ENCODE peak calls at places on chromosomes 12 and 14, in ten cellular contexts. M is left ventricle myocardium inferior; A is HuH-7; Y is stimulated activated CD8-positive, alpha-beta memory T cell treated with anti-CD3 and anti-CD28 coated beads, Interleukin-2, amount 100 ng/mL, for 1 hour; P is adrenal gland; H is left ventricle myocardium superior; C is COR-L47; V is right lobe of liver; N is ureter; R is H9. E is an unnamed sample.
A peak's percentile ranks its signal among the peaks of the same experiment; 100 is the strongest.

GRCh38 chr14:75059642-75060041 is 4.2 kb downstream of the ACYP1 start:
- DNase-seq in M (no peak), A (no peak), Y (no peak), P (no peak), H (no peak), C (no peak), V (no peak), N (no peak), R (no peak), E (peak; percentile 52)

GRCh38 chr14:28902930-28903329 is 136.3 kb downstream of the FOXG1 start:
- DNase-seq in M (no peak), A (no peak), Y (no peak), P (no peak), H (no peak), C (no peak), V (no peak), N (no peak), R (no peak), E (peak; percentile 2)

GRCh38 chr14:60064491-60065072 is 27.1 kb upstream of the PCNX4 start:
- DNase-seq in M (no peak), A (no peak), Y (no peak), P (no peak), H (no peak), C (peak; percentile 27), V (no peak), N (no peak), R (no peak), E (peak; percentile 75)

GRCh38 chr12:15200703-15201102 is 20.5 kb downstream of the RERG start:
- DNase-seq in M (no peak), A (no peak), Y (no peak), P (no peak), H (no peak), C (no peak), V (no peak), N (no peak), R (no peak), E (no peak)

GRCh38 chr12:101299931-101300330 is 20.0 kb downstream of the UTP20 start:
- DNase-seq in M (no peak), A (no peak), Y (no peak), P (no peak), H (no peak), C (no peak), V (no peak), N (no peak), R (no peak), E (no peak)

GRCh38 chr12:51973560-51973959 is 22.1 kb downstream of the ACVR1B start:
- DNase-seq in M (no peak), A (no peak), Y (no peak), P (no peak), H (no peak), C (no peak), V (no peak), N (no peak), R (no peak), E (peak; percentile 69)

GRCh38 chr12:45518516-45519235 is 210.8 kb upstream of the ARID2 start:
- DNase-seq in M (no peak), A (no peak), Y (peak; percentile 13), P (no peak), H (no peak), C (no peak), V (no peak), N (no peak), R (no peak), E (no peak)

GRCh38 chr12:84978921-84979320 is 57.2 kb downstream of the TSPAN19 start:
- DNase-seq in M (no peak), A (no peak), Y (no peak), P (no peak), H (no peak), C (no peak), V (no peak), N (no peak), R (no peak), E (no peak)

GRCh38 chr14:25537846-25538455 is 488.0 kb upstream of the STXBP6 start:
- DNase-seq in M (no peak), A (peak; percentile 47), Y (no peak), P (peak; percentile 31), H (no peak), C (peak; percentile 48), V (no peak), N (no peak), R (peak; percentile 70), E (peak; percentile 1)

GRCh38 chr12:124910561-124911478 is 3.6 kb downstream of the UBC start:
- DNase-seq in M (no peak), A (no peak), Y (no peak), P (no peak), H (no peak), C (no peak), V (no peak), N (no peak), R (no peak), E (peak; percentile 54)

GRCh38 chr12:119457251-119457650 is 122.7 kb downstream of the CCDC60 start:
- DNase-seq in M (no peak), A (no peak), Y (no peak), P (no peak), H (no peak), C (no peak), V (no peak), N (no peak), R (no peak), E (no peak)

GRCh38 chr12:56338643-56339422 is at the start of gene IL23A:
- DNase-seq in M (no peak), A (no peak), Y (peak; percentile 70), P (no peak), H (no peak), C (peak; percentile 81), V (no peak), N (no peak), R (peak; percentile 81), E (no peak)

GRCh38 chr12:24664151-24664550 is 284.8 kb downstream of the BCAT1 start:
- DNase-seq in M (no peak), A (no peak), Y (no peak), P (no peak), H (no peak), C (no peak), V (no peak), N (no peak), R (no peak), E (no peak)

GRCh38 chr14:104887623-104888488 is 22.8 kb downstream of the CEP170B start:
- DNase-seq in M (peak; percentile 14), A (no peak), Y (no peak), P (peak; percentile 14), H (peak; percentile 26), C (no peak), V (peak; percentile 56), N (no peak), R (no peak), E (no peak)

GRCh38 chr12:16605666-16606116 is 271 bp downstream of the LMO3 start:
- DNase-seq in M (no peak), A (peak; percentile 13), Y (no peak), P (no peak), H (peak; percentile 36), C (peak; percentile 29), V (no peak), N (no peak), R (no peak), E (peak; percentile 5)

GRCh38 chr14:21802441-21802840 is 128.8 kb upstream of the OR4E1 start:
- DNase-seq in M (no peak), A (no peak), Y (no peak), P (no peak), H (no peak), C (no peak), V (no peak), N (no peak), R (no peak), E (no peak)

GRCh38 chr12:74021937-74022336 is 515.7 kb upstream of the ATXN7L3B start:
- DNase-seq in M (peak; percentile 35), A (peak; percentile 15), Y (no peak), P (peak; percentile 50), H (peak; percentile 40), C (peak; percentile 2), V (peak; percentile 73), N (no peak), R (peak; percentile 90), E (peak; percentile 71)